ENCODE peak calls at places on chromosomes 12 and 14, in ten cellular contexts. One of them, this sample, is unnamed.

GRCh38 chr14:93980464-93981201 is 4.3 kb upstream of the ASB2 start:
- DNase-seq in fibroblast of lung: peak; percentile 26
- DNase-seq in GM23248: peak; percentile 24
- DNase-seq in SK-N-SH: no peak
- DNase-seq in neuronal stem cell: no peak
- DNase-seq in HepG2: no peak
- DNase-seq in K562: no peak
- DNase-seq in astrocyte: peak; percentile 67
- DNase-seq in IMR-90: peak; percentile 74
- DNase-seq in colonic mucosa: no peak
- DNase-seq in this sample: no peak

GRCh38 chr12:71371132-71371531 is 68.5 kb upstream of the LGR5 start:
- DNase-seq in fibroblast of lung: peak; percentile 2
- DNase-seq in GM23248: no peak
- DNase-seq in SK-N-SH: no peak
- DNase-seq in neuronal stem cell: no peak
- DNase-seq in HepG2: peak; percentile 16
- DNase-seq in K562: no peak
- DNase-seq in astrocyte: no peak
- DNase-seq in IMR-90: no peak
- DNase-seq in colonic mucosa: no peak
- DNase-seq in this sample: no peak

GRCh38 chr12:2804390-2805145 is 7.9 kb upstream of the ITFG2 start:
- DNase-seq in fibroblast of lung: peak; percentile 73
- DNase-seq in GM23248: peak; percentile 55
- DNase-seq in SK-N-SH: no peak
- DNase-seq in neuronal stem cell: no peak
- DNase-seq in HepG2: no peak
- DNase-seq in K562: no peak
- DNase-seq in astrocyte: peak; percentile 62
- DNase-seq in IMR-90: peak; percentile 82
- DNase-seq in colonic mucosa: no peak
- DNase-seq in this sample: no peak

GRCh38 chr12:1800646-1801284 is 19.6 kb upstream of the LRTM2 start:
- DNase-seq in fibroblast of lung: peak; percentile 40
- DNase-seq in GM23248: peak; percentile 84
- DNase-seq in SK-N-SH: peak; percentile 68
- DNase-seq in neuronal stem cell: peak; percentile 45
- DNase-seq in HepG2: peak; percentile 37
- DNase-seq in K562: no peak
- DNase-seq in astrocyte: no peak
- DNase-seq in IMR-90: peak; percentile 54
- DNase-seq in colonic mucosa: no peak
- DNase-seq in this sample: no peak

GRCh38 chr14:58731465-58732330 is 93.9 kb downstream of the DACT1 start:
- DNase-seq in fibroblast of lung: peak; percentile 99
- DNase-seq in GM23248: peak; percentile 97
- DNase-seq in SK-N-SH: no peak
- DNase-seq in neuronal stem cell: no peak
- DNase-seq in HepG2: no peak
- DNase-seq in K562: no peak
- DNase-seq in astrocyte: peak; percentile 100
- DNase-seq in IMR-90: peak; percentile 99
- DNase-seq in colonic mucosa: no peak
- DNase-seq in this sample: peak; percentile 72

GRCh38 chr12:123033392-123034021 is 53.0 kb downstream of the ARL6IP4 start:
- DNase-seq in fibroblast of lung: no peak
- DNase-seq in GM23248: no peak
- DNase-seq in SK-N-SH: no peak
- DNase-seq in neuronal stem cell: no peak
- DNase-seq in HepG2: no peak
- DNase-seq in K562: peak; percentile 68
- DNase-seq in astrocyte: no peak
- DNase-seq in IMR-90: no peak
- DNase-seq in colonic mucosa: no peak
- DNase-seq in this sample: no peak

GRCh38 chr12:51087818-51088217 is 4.4 kb upstream of the CSRNP2 start:
- DNase-seq in fibroblast of lung: no peak
- DNase-seq in GM23248: no peak
- DNase-seq in SK-N-SH: no peak
- DNase-seq in neuronal stem cell: no peak
- DNase-seq in HepG2: no peak
- DNase-seq in K562: no peak
- DNase-seq in astrocyte: no peak
- DNase-seq in IMR-90: no peak
- DNase-seq in colonic mucosa: no peak
- DNase-seq in this sample: no peak

GRCh38 chr14:64628940-64629403 is 75.3 kb upstream of the PLEKHG3 start:
- DNase-seq in fibroblast of lung: peak; percentile 93
- DNase-seq in GM23248: peak; percentile 96
- DNase-seq in SK-N-SH: peak; percentile 30
- DNase-seq in neuronal stem cell: no peak
- DNase-seq in HepG2: no peak
- DNase-seq in K562: no peak
- DNase-seq in astrocyte: peak; percentile 93
- DNase-seq in IMR-90: peak; percentile 98
- DNase-seq in colonic mucosa: no peak
- DNase-seq in this sample: no peak

GRCh38 chr12:47814539-47815170 is 5.0 kb downstream of the HDAC7 start:
- DNase-seq in fibroblast of lung: no peak
- DNase-seq in GM23248: no peak
- DNase-seq in SK-N-SH: no peak
- DNase-seq in neuronal stem cell: no peak
- DNase-seq in HepG2: no peak
- DNase-seq in K562: no peak
- DNase-seq in astrocyte: no peak
- DNase-seq in IMR-90: no peak
- DNase-seq in colonic mucosa: no peak
- DNase-seq in this sample: no peak

GRCh38 chr12:3164454-3165310 is 87.5 kb downstream of the TSPAN9 start:
- DNase-seq in fibroblast of lung: no peak
- DNase-seq in GM23248: no peak
- DNase-seq in SK-N-SH: no peak
- DNase-seq in neuronal stem cell: no peak
- DNase-seq in HepG2: peak; percentile 94
- DNase-seq in K562: no peak
- DNase-seq in astrocyte: no peak
- DNase-seq in IMR-90: peak; percentile 43
- DNase-seq in colonic mucosa: no peak
- DNase-seq in this sample: no peak

GRCh38 chr14:101559250-101559623 is 2.1 kb upstream of the DIO3 start:
- DNase-seq in fibroblast of lung: no peak
- DNase-seq in GM23248: no peak
- DNase-seq in SK-N-SH: peak; percentile 26
- DNase-seq in neuronal stem cell: no peak
- DNase-seq in HepG2: no peak
- DNase-seq in K562: no peak
- DNase-seq in astrocyte: no peak
- DNase-seq in IMR-90: no peak
- DNase-seq in colonic mucosa: no peak
- DNase-seq in this sample: no peak

GRCh38 chr14:41872906-41873305 is 266.2 kb downstream of the LRFN5 start:
- DNase-seq in fibroblast of lung: peak; percentile 68
- DNase-seq in GM23248: peak; percentile 57
- DNase-seq in SK-N-SH: no peak
- DNase-seq in neuronal stem cell: no peak
- DNase-seq in HepG2: no peak
- DNase-seq in K562: no peak
- DNase-seq in astrocyte: no peak
- DNase-seq in IMR-90: peak; percentile 24
- DNase-seq in colonic mucosa: no peak
- DNase-seq in this sample: no peak

GRCh38 chr12:26746315-26746714 is 86.7 kb downstream of the ITPR2 start:
- DNase-seq in fibroblast of lung: peak; percentile 52
- DNase-seq in GM23248: peak; percentile 85
- DNase-seq in SK-N-SH: no peak
- DNase-seq in neuronal stem cell: no peak
- DNase-seq in HepG2: no peak
- DNase-seq in K562: no peak
- DNase-seq in astrocyte: peak; percentile 91
- DNase-seq in IMR-90: peak; percentile 84
- DNase-seq in colonic mucosa: no peak
- DNase-seq in this sample: peak; percentile 48

GRCh38 chr12:53279888-53280498 is 11.9 kb downstream of the ESPL1 start:
- DNase-seq in fibroblast of lung: no peak
- DNase-seq in GM23248: no peak
- DNase-seq in SK-N-SH: no peak
- DNase-seq in neuronal stem cell: no peak
- DNase-seq in HepG2: no peak
- DNase-seq in K562: no peak
- DNase-seq in astrocyte: no peak
- DNase-seq in IMR-90: no peak
- DNase-seq in colonic mucosa: no peak
- DNase-seq in this sample: no peak

GRCh38 chr12:84113666-84114065 is 798.9 kb downstream of the SLC6A15 start:
- DNase-seq in fibroblast of lung: no peak
- DNase-seq in GM23248: peak; percentile 15
- DNase-seq in SK-N-SH: no peak
- DNase-seq in neuronal stem cell: no peak
- DNase-seq in HepG2: no peak
- DNase-seq in K562: no peak
- DNase-seq in astrocyte: no peak
- DNase-seq in IMR-90: peak; percentile 4
- DNase-seq in colonic mucosa: no peak
- DNase-seq in this sample: no peak

GRCh38 chr12:53365245-53365904 is 14.6 kb upstream of the SP1 start:
- DNase-seq in fibroblast of lung: no peak
- DNase-seq in GM23248: peak; percentile 76
- DNase-seq in SK-N-SH: no peak
- DNase-seq in neuronal stem cell: no peak
- DNase-seq in HepG2: no peak
- DNase-seq in K562: peak; percentile 74
- DNase-seq in astrocyte: no peak
- DNase-seq in IMR-90: peak; percentile 49
- DNase-seq in colonic mucosa: no peak
- DNase-seq in this sample: no peak

DNA sequence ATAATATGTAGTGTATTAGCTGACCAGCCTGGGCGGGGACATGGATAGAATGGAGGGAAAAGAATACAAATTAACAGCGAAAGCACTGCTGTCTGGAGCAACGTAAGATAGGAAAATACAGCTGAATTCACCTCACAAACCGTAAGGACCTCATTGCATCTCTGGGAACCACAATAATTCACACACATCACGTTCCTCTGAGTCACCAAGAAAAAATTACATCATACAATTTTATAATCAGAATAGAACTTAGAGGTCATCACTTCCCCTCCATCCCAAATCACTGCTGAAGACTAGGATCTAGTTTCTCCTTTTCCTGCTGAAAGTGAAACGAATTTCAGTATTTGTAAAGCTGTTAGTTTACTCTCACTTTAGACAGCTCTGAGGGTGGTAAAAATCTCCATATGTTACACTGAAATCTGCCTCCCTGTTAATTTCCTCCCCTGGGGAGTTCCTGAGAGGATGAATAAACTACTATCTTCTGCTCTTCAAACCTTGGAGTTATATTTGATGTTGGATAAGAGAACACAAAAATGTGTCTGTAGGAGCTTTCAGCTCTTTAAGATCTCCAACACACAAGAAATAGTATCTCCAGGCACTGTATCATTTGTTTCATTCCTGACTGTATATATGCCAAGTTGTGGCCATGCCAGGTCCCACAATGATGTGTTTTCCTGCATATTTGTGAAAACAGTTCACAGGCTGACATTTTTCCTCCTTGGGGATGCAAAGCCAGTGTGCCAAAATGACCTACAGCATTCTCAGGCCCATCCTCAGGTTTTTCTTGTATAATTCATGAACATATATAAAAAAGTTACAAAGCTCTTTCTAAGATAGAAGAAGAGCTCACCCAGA is 63.8 kb upstream of the SSTR1 start:
- DNase-seq in fibroblast of lung: peak; percentile 76
- DNase-seq in GM23248: peak; percentile 76
- DNase-seq in SK-N-SH: no peak
- DNase-seq in neuronal stem cell: no peak
- DNase-seq in HepG2: no peak
- DNase-seq in K562: no peak
- DNase-seq in astrocyte: peak; percentile 74
- DNase-seq in IMR-90: peak; percentile 92
- DNase-seq in colonic mucosa: no peak
- DNase-seq in this sample: no peak
- H3K9ac ChIP-seq in fibroblast of lung: peak overlapping the region; percentile 33
- H3K9ac ChIP-seq in GM23248: peak overlapping the region; percentile 72
- H3K9ac ChIP-seq in SK-N-SH: no peak overlapping the region
- H3K9ac ChIP-seq in neuronal stem cell: no peak overlapping the region
- H3K9ac ChIP-seq in HepG2: no peak overlapping the region
- H3K9ac ChIP-seq in K562: no peak overlapping the region
- H3K9ac ChIP-seq in astrocyte: peak overlapping the region; percentile 60
- H3K9ac ChIP-seq in IMR-90: peak overlapping the region; percentile 60
- H3K9ac ChIP-seq in colonic mucosa: no peak overlapping the region
- H3K9ac ChIP-seq in this sample: no peak overlapping the region

GRCh38 chr12:15684896-15685658 is 104.1 kb downstream of the EPS8 start:
- DNase-seq in fibroblast of lung: no peak
- DNase-seq in GM23248: peak; percentile 37
- DNase-seq in SK-N-SH: peak; percentile 7
- DNase-seq in neuronal stem cell: no peak
- DNase-seq in HepG2: no peak
- DNase-seq in K562: no peak
- DNase-seq in astrocyte: no peak
- DNase-seq in IMR-90: no peak
- DNase-seq in colonic mucosa: no peak
- DNase-seq in this sample: no peak
- H3K9ac ChIP-seq in fibroblast of lung: no peak overlapping the region
- H3K9ac ChIP-seq in GM23248: peak overlapping the region; percentile 45
- H3K9ac ChIP-seq in SK-N-SH: no peak overlapping the region
- H3K9ac ChIP-seq in neuronal stem cell: no peak overlapping the region
- H3K9ac ChIP-seq in HepG2: no peak overlapping the region
- H3K9ac ChIP-seq in K562: no peak overlapping the region
- H3K9ac ChIP-seq in astrocyte: no peak overlapping the region
- H3K9ac ChIP-seq in IMR-90: no peak overlapping the region
- H3K9ac ChIP-seq in colonic mucosa: no peak overlapping the region
- H3K9ac ChIP-seq in this sample: no peak overlapping the region

DNA sequence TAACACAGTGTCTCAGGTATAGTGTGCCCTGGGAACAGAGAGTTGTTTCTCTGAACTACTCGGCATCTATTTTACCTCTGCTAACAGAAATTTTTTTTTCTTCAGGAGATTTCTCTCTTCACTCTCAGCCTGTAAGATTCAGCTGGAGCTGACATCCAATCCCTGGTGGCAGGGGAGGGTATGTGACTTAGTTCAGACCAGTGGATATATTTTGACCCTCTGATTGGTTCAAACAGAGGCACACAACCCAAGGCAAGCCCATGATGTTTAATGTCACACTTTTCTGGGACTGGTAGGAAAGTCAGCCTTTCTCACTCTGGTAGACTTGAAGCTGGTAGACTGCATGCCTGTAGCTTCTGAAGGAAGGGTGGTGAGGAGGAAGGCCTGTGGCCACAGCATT is 147.9 kb downstream of the HMGA2 start:
- DNase-seq in fibroblast of lung: no peak
- DNase-seq in GM23248: no peak
- DNase-seq in SK-N-SH: no peak
- DNase-seq in neuronal stem cell: no peak
- DNase-seq in HepG2: no peak
- DNase-seq in K562: no peak
- DNase-seq in astrocyte: no peak
- DNase-seq in IMR-90: no peak
- DNase-seq in colonic mucosa: no peak
- DNase-seq in this sample: no peak
- H3K9ac ChIP-seq in fibroblast of lung: no peak overlapping the region
- H3K9ac ChIP-seq in GM23248: no peak overlapping the region
- H3K9ac ChIP-seq in SK-N-SH: no peak overlapping the region
- H3K9ac ChIP-seq in neuronal stem cell: no peak overlapping the region
- H3K9ac ChIP-seq in HepG2: no peak overlapping the region
- H3K9ac ChIP-seq in K562: no peak overlapping the region
- H3K9ac ChIP-seq in astrocyte: no peak overlapping the region
- H3K9ac ChIP-seq in IMR-90: no peak overlapping the region
- H3K9ac ChIP-seq in colonic mucosa: no peak overlapping the region
- H3K9ac ChIP-seq in this sample: no peak overlapping the region

GRCh38 chr14:100546051-100546443 is 41.2 kb downstream of the BEGAIN start:
- DNase-seq in fibroblast of lung: no peak
- DNase-seq in GM23248: no peak
- DNase-seq in SK-N-SH: no peak
- DNase-seq in neuronal stem cell: no peak
- DNase-seq in HepG2: no peak
- DNase-seq in K562: peak; percentile 88
- DNase-seq in astrocyte: no peak
- DNase-seq in IMR-90: no peak
- DNase-seq in colonic mucosa: peak; percentile 49
- DNase-seq in this sample: no peak
- H3K9ac ChIP-seq in fibroblast of lung: no peak overlapping the region
- H3K9ac ChIP-seq in GM23248: no peak overlapping the region
- H3K9ac ChIP-seq in SK-N-SH: no peak overlapping the region
- H3K9ac ChIP-seq in neuronal stem cell: no peak overlapping the region
- H3K9ac ChIP-seq in HepG2: no peak overlapping the region
- H3K9ac ChIP-seq in K562: peak overlapping the region; percentile 38
- H3K9ac ChIP-seq in astrocyte: no peak overlapping the region
- H3K9ac ChIP-seq in IMR-90: no peak overlapping the region
- H3K9ac ChIP-seq in colonic mucosa: peak overlapping the region; percentile 65
- H3K9ac ChIP-seq in this sample: no peak overlapping the region

This sample was measured in keratinocyte.